ENCODE peak calls at places on chromosomes 1 and 21, in eight cellular contexts. D is activated CD8-positive, alpha-beta memory T cell treated with anti-CD3 and anti-CD28 coated beads for 1 hour; F is adipocyte; B is Peyer's patch; K is SK-N-DZ; L is posterior cingulate gyrus; Q is AG04450; V is GOT3. P is an unnamed sample.
A peak's percentile ranks its signal among the peaks of the same experiment; 100 is the strongest.

GRCh38 chr1:3668585-3669300 is 16.4 kb downstream of the TP73 start:
- DNase-seq in D (no peak), F (no peak), B (peak; percentile 89), K (peak; percentile 56), L (peak; percentile 21), Q (no peak), V (no peak), P (no peak)

GRCh38 chr1:203200059-203200553 is 13.6 kb upstream of the CHI3L1 start:
- DNase-seq in D (no peak), F (peak; percentile 85), B (peak; percentile 35), K (no peak), L (no peak), Q (peak; percentile 60), V (peak; percentile 41), P (no peak)

GRCh38 chr1:114353233-114353632 is 157.8 kb downstream of the TRIM33 start:
- DNase-seq in D (no peak), F (peak; percentile 28), B (no peak), K (peak; percentile 8), L (peak; percentile 29), Q (peak; percentile 30), V (no peak), P (no peak)

GRCh38 chr1:240294566-240294965 is 202.9 kb downstream of the FMN2 start:
- DNase-seq in D (no peak), F (no peak), B (no peak), K (no peak), L (no peak), Q (no peak), V (no peak), P (no peak)

GRCh38 chr1:116825735-116826438 is 71.7 kb downstream of the CD2 start:
- DNase-seq in D (no peak), F (no peak), B (peak; percentile 88), K (peak; percentile 81), L (no peak), Q (no peak), V (no peak), P (no peak)

GRCh38 chr1:239233626-239234025 is 152.7 kb upstream of the CHRM3 start:
- DNase-seq in D (no peak), F (no peak), B (no peak), K (no peak), L (no peak), Q (no peak), V (no peak), P (no peak)

GRCh38 chr1:23114424-23115079 is 54.1 kb downstream of the LUZP1 start:
- DNase-seq in D (no peak), F (peak; percentile 30), B (no peak), K (no peak), L (no peak), Q (no peak), V (no peak), P (no peak)

GRCh38 chr1:16189921-16190499 is 22.4 kb downstream of the ARHGEF19 start:
- DNase-seq in D (no peak), F (peak; percentile 71), B (no peak), K (no peak), L (no peak), Q (no peak), V (no peak), P (no peak)

GRCh38 chr1:164785841-164786534 is 227.0 kb downstream of the PBX1 start:
- DNase-seq in D (no peak), F (peak; percentile 43), B (no peak), K (no peak), L (no peak), Q (no peak), V (no peak), P (no peak)

GRCh38 chr1:91672601-91673161 is 172.0 kb downstream of the CDC7 start:
- DNase-seq in D (no peak), F (no peak), B (no peak), K (no peak), L (no peak), Q (no peak), V (no peak), P (no peak)

GRCh38 chr1:183191833-183192232 is 5.8 kb downstream of the LAMC2 start:
- DNase-seq in D (no peak), F (peak; percentile 78), B (no peak), K (no peak), L (no peak), Q (peak; percentile 68), V (no peak), P (no peak)

GRCh38 chr1:224433671-224434446 is 738 bp downstream of the WDR26 start:
- DNase-seq in D (no peak), F (peak; percentile 54), B (peak; percentile 66), K (peak; percentile 8), L (peak; percentile 33), Q (no peak), V (no peak), P (no peak)

GRCh38 chr1:20956272-20956671 is 169.2 kb upstream of the HP1BP3 start:
- DNase-seq in D (no peak), F (no peak), B (no peak), K (no peak), L (no peak), Q (no peak), V (no peak), P (no peak)

GRCh38 chr1:81477704-81478103 is 323.0 kb upstream of the ADGRL2 start:
- DNase-seq in D (no peak), F (no peak), B (no peak), K (no peak), L (no peak), Q (no peak), V (no peak), P (no peak)

GRCh38 chr1:160993544-160993943 is 27.4 kb downstream of the F11R start:
- DNase-seq in D (no peak), F (peak; percentile 95), B (no peak), K (peak; percentile 36), L (no peak), Q (peak; percentile 32), V (no peak), P (no peak)

GRCh38 chr1:211468595-211468994 is 23.4 kb downstream of the RD3 start:
- DNase-seq in D (no peak), F (no peak), B (no peak), K (no peak), L (no peak), Q (no peak), V (no peak), P (peak; percentile 83)

GRCh38 chr1:201760516-201760915 is 68.4 kb upstream of the IPO9 start:
- DNase-seq in D (no peak), F (peak; percentile 62), B (no peak), K (no peak), L (no peak), Q (no peak), V (no peak), P (no peak)

GRCh38 chr1:53654216-53655210 is 84.5 kb downstream of the GLIS1 start:
- DNase-seq in D (no peak), F (peak; percentile 15), B (no peak), K (no peak), L (no peak), Q (peak; percentile 49), V (no peak), P (no peak)

GRCh38 chr1:87512431-87512830 is 183.8 kb downstream of the LMO4 start:
- DNase-seq in D (no peak), F (no peak), B (no peak), K (no peak), L (no peak), Q (no peak), V (no peak), P (no peak)

GRCh38 chr1:248820041-248820585 is 5.6 kb downstream of the SH3BP5L start:
- DNase-seq in D (no peak), F (no peak), B (peak; percentile 25), K (no peak), L (no peak), Q (no peak), V (no peak), P (no peak)

GRCh38 chr1:171252482-171252881 is 4.2 kb downstream of the FMO1 start:
- DNase-seq in D (no peak), F (no peak), B (peak; percentile 66), K (no peak), L (no peak), Q (no peak), V (no peak), P (no peak)

GRCh38 chr1:28928306-28928987 is 14.1 kb downstream of the EPB41 start:
- DNase-seq in D (no peak), F (no peak), B (no peak), K (no peak), L (no peak), Q (no peak), V (no peak), P (no peak)

GRCh38 chr1:61921435-61921834 is 179.2 kb downstream of the PATJ start:
- DNase-seq in D (no peak), F (peak; percentile 48), B (no peak), K (no peak), L (no peak), Q (no peak), V (no peak), P (no peak)

GRCh38 chr1:165674599-165674998 is 23.8 kb downstream of the ALDH9A1 start:
- DNase-seq in D (no peak), F (no peak), B (no peak), K (no peak), L (no peak), Q (no peak), V (no peak), P (no peak)

GRCh38 chr21:15422761-15423160 is 307.0 kb upstream of the USP25 start:
- DNase-seq in D (no peak), F (no peak), B (no peak), K (no peak), L (no peak), Q (no peak), V (no peak), P (no peak)

GRCh38 chr21:41769106-41769505 is 2.3 kb upstream of the RIPK4 start:
- DNase-seq in D (no peak), F (no peak), B (no peak), K (no peak), L (no peak), Q (no peak), V (no peak), P (no peak)

GRCh38 chr1:157418659-157419058 is 133.7 kb downstream of the FCRL5 start:
- DNase-seq in D (no peak), F (no peak), B (no peak), K (no peak), L (no peak), Q (no peak), V (no peak), P (no peak)

GRCh38 chr21:21631961-21632360 is 633.8 kb downstream of the NCAM2 start:
- DNase-seq in D (no peak), F (peak; percentile 22), B (no peak), K (no peak), L (no peak), Q (no peak), V (no peak), P (no peak)

GRCh38 chr1:53361541-53361961 is 33.7 kb upstream of the LRP8 start:
- DNase-seq in D (no peak), F (no peak), B (peak; percentile 26), K (no peak), L (no peak), Q (no peak), V (no peak), P (no peak)

GRCh38 chr1:224730540-224730939 is 114.4 kb downstream of the CNIH3 start:
- DNase-seq in D (no peak), F (no peak), B (no peak), K (no peak), L (no peak), Q (no peak), V (no peak), P (no peak)

GRCh38 chr1:216075339-216075738 is 347.9 kb downstream of the USH2A start:
- DNase-seq in D (no peak), F (peak; percentile 61), B (no peak), K (no peak), L (no peak), Q (no peak), V (no peak), P (no peak)

GRCh38 chr1:41294213-41294612 is 52.1 kb upstream of the SCMH1 start:
- DNase-seq in D (no peak), F (no peak), B (no peak), K (no peak), L (no peak), Q (no peak), V (no peak), P (no peak)

GRCh38 chr21:46323227-46323709 is 402 bp downstream of the C21orf58 start:
- DNase-seq in D (no peak), F (peak; percentile 53), B (no peak), K (no peak), L (no peak), Q (no peak), V (no peak), P (no peak)

GRCh38 chr1:185741551-185741950 is 7.4 kb downstream of the HMCN1 start:
- DNase-seq in D (no peak), F (peak; percentile 37), B (no peak), K (no peak), L (no peak), Q (no peak), V (no peak), P (no peak)